ENCODE peak calls at places on chromosomes 13 and 19, in five cellular contexts. P is AG09309, V is omental fat pad, I is body of pancreas, J is tibial artery. F is an unnamed sample.
A peak's percentile ranks its signal among the peaks of the same experiment; 100 is the strongest.

GRCh38 chr13:103098535-103098934 is 32.3 kb upstream of the SLC10A2 start:
- DNase-seq in P (no peak), V (no peak), J (no peak), I (no peak), F (no peak)

GRCh38 chr19:41933693-41934426 is 5.6 kb upstream of the ERFL start:
- DNase-seq in P (no peak), I (no peak), V (no peak), J (no peak), F (no peak)

GRCh38 chr19:35157431-35157830 is 2.9 kb downstream of the FXYD5 start:
- DNase-seq in V (no peak), I (no peak), P (no peak), J (no peak), F (no peak)

GRCh38 chr19:4015705-4016402 is 8.3 kb downstream of the PIAS4 start:
- DNase-seq in I (peak; percentile 79), P (no peak), J (no peak), V (no peak), F (no peak)

GRCh38 chr13:40096357-40096911 is 441.0 kb downstream of the COG6 start:
- DNase-seq in I (no peak), P (no peak), J (no peak), V (no peak), F (no peak)

GRCh38 chr19:55913643-55914268 is 18.4 kb downstream of the NLRP13 start:
- DNase-seq in P (no peak), I (no peak), J (no peak), V (no peak), F (no peak)

GRCh38 chr13:106484755-106485193 is 50.7 kb downstream of the EFNB2 start:
- DNase-seq in J (peak; percentile 43), P (no peak), V (no peak), I (no peak), F (no peak)

GRCh38 chr19:50555447-50556235 is 12.6 kb downstream of the LRRC4B start:
- DNase-seq in I (no peak), P (no peak), J (no peak), V (no peak), F (no peak)

GRCh38 chr13:84377071-84377470 is 494.8 kb upstream of the SLITRK1 start:
- DNase-seq in I (no peak), J (no peak), P (no peak), V (no peak), F (no peak)

GRCh38 chr13:112624602-112625430 is 36.9 kb upstream of the TUBGCP3 start:
- DNase-seq in P (no peak), J (no peak), I (no peak), V (no peak), F (no peak)

GRCh38 chr19:30450101-30450500 is 77.9 kb downstream of the ZNF536 start:
- DNase-seq in V (no peak), P (no peak), J (no peak), I (no peak), F (no peak)

GRCh38 chr13:79222427-79223205 is 183.4 kb downstream of the RBM26 start:
- DNase-seq in P (no peak), V (no peak), I (no peak), J (no peak), F (no peak)

GRCh38 chr19:13977803-13978202 is 25.5 kb downstream of the DCAF15 start:
- DNase-seq in J (no peak), P (no peak), I (no peak), V (no peak), F (no peak)

GRCh38 chr19:42216653-42217521 is 590 bp downstream of the DEDD2 start:
- DNase-seq in P (no peak), I (peak; percentile 53), J (no peak), V (no peak), F (no peak)

GRCh38 chr19:35995655-35995993 is 636 bp downstream of the SDHAF1 start:
- DNase-seq in J (peak; percentile 49), P (no peak), I (peak; percentile 58), V (no peak), F (no peak)

GRCh38 chr13:46124531-46124966 is 19.7 kb upstream of the CPB2 start:
- DNase-seq in I (no peak), P (no peak), V (no peak), J (no peak), F (no peak)

GRCh38 chr19:15815306-15815705 is at the start of gene OR10H1:
- DNase-seq in P (no peak), J (no peak), V (no peak), I (peak; percentile 84), F (no peak)

GRCh38 chr19:48113190-48113917 is 2.7 kb upstream of the PLA2G4C start:
- DNase-seq in I (no peak), P (no peak), V (no peak), J (no peak), F (no peak)

GRCh38 chr19:42422092-42422575 is 5.1 kb downstream of the LIPE start:
- DNase-seq in J (no peak), V (no peak), P (no peak), I (no peak), F (no peak)

GRCh38 chr19:49106648-49107135 is 7.5 kb upstream of the LIN7B start:
- DNase-seq in V (peak; percentile 64), I (peak; percentile 51), P (no peak), J (no peak), F (no peak)

GRCh38 chr13:19818223-19818842 is 35.6 kb upstream of the PSPC1 start:
- DNase-seq in P (no peak), I (peak; percentile 47), V (no peak), J (no peak), F (no peak)

GRCh38 chr19:31232220-31232619 is 117.0 kb downstream of the TSHZ3 start:
- DNase-seq in V (no peak), J (no peak), I (no peak), P (peak; percentile 32), F (no peak)

GRCh38 chr13:43720780-43721397 is 65.9 kb downstream of the ENOX1 start:
- DNase-seq in I (no peak), J (no peak), P (no peak), V (no peak), F (no peak)

GRCh38 chr13:98890920-98891319 is 86.9 kb downstream of the DOCK9 start:
- DNase-seq in P (no peak), V (no peak), I (no peak), J (no peak), F (no peak)

GRCh38 chr19:38268539-38268938 is 4.2 kb downstream of the SPINT2 start:
- DNase-seq in J (no peak), V (no peak), P (no peak), I (no peak), F (no peak)
- TF ChIP-seq CTCF in J (no peak), V (no peak), P (no peak), I (no peak), F (no peak)

DNA sequence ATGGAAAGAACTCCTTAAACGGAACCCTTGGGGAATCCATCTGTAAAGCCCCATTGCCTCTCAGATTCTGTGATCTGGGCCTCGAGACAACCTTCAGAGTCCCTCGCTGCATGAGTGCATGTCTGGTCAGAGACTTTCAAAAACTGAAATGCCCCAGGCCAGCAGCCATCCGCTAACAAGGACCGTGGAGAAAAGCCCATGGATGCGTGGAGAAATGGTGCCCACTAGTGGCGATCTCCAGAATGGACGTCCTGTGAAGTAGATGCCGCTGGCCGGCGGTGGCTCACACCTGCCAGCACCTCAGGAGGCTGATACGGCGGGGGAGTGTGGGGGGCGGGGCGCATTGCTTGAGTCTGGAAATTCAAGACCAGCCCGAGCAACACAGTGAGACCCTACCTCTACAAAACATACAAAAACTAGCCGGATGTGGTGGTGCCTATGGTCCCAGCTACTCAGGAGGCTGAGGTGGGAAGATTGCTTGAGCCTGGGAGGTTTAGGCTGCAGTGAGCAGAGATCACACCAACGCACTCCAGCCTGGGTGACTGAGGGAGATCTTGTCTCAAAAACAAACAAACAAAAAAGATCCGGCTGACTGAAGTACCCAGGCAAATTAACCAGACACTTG is 7.9 kb upstream of the CDC16 start:
- DNase-seq in P (peak; percentile 35), J (peak; percentile 84), V (peak; percentile 94), I (peak; percentile 91), F (peak; percentile 77)
- TF ChIP-seq CTCF in P (peak; percentile 97), J (peak; percentile 95), V (peak; percentile 92), I (peak; percentile 92), F (peak; percentile 98)

GRCh38 chr13:54445865-54446264 is 1417.3 kb downstream of the OLFM4 start:
- DNase-seq in P (no peak), J (no peak), I (no peak), V (no peak), F (no peak)

GRCh38 chr13:54445453-54445852 is 1416.8 kb downstream of the OLFM4 start:
- DNase-seq in V (no peak), I (no peak), P (no peak), J (no peak), F (no peak)

GRCh38 chr13:54449922-54450321 is 1421.3 kb downstream of the OLFM4 start:
- DNase-seq in P (no peak), I (no peak), J (no peak), V (no peak), F (no peak)
- TF ChIP-seq CTCF in P (no peak), I (no peak), J (no peak), V (no peak), F (no peak)

GRCh38 chr13:108342369-108343289 is 73.1 kb downstream of the TNFSF13B start:
- DNase-seq in J (no peak), V (no peak), I (no peak), P (no peak), F (no peak)
- TF ChIP-seq CTCF in J (peak; percentile 26), V (no peak), I (no peak), P (peak; percentile 49), F (peak; percentile 25)

DNA sequence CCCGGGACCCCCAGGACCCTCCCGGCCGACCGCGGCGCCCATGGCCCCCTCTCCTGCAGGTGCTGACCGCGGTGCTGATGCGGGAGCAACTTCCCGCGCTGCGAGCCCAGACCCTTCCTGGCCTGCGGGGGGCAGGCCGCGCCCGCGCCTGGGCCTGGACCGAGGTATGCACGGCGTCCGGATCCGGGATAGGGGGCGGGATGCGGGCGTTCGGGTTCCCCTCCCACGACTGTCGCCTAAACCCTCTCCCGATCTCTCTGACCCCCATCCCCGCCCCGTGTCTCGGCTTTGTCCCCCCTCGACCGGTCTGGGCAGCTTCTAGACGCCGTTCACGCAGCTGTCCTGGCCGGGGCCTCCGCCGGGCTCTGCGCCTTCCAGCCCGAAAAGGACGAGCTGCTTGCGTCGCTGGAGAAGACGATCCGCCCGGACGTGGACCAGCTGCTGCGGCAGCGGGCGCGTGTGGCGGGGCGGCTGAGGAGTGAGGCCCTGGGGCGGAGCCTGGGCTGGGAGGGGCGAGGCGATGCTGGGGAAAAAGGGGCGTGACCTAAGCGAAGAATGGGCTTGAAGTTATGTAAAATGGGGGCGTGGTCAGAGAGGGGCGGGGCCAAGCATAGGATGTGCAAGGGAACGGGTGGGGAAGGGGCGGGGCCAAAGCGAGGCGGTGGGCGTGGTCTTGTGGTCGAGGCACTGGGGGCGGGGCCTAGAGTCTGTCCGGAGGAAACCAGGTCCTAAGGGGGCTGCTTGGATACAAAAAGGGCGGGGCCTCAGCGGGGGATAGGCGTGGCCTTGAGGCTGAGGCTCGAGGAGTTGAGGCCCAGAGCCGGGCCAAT is 15.9 kb upstream of the COLGALT1 start:
- DNase-seq in J (peak; percentile 94), V (peak; percentile 98), P (peak; percentile 45), I (peak; percentile 87), F (peak; percentile 89)
- TF ChIP-seq CTCF in J (peak; percentile 29), V (no peak), P (peak; percentile 35), I (no peak), F (no peak)